ENCODE peak calls at places on chromosomes 2 and 18, in eight cellular contexts. O is GM23248; W is activated T-cell treated with anti-CD3 and anti-CD28 coated beads, Interleukin-2, amount 50 U/mL, for 1 hour; H is occipital lobe; M is B cell; G is foreskin fibroblast; P is M059J; L is activated T-helper 1 cell treated with anti-CD3 and anti-CD28 coated beads, Interleukin-2, amount 50 U/mL, for 16 hours. K is an unnamed sample.

GRCh38 chr2:190717764-190718651 is 69.1 kb downstream of the NAB1 start:
- DNase-seq in O (no peak), W (no peak), H (no peak), M (no peak), G (no peak), P (peak), L (no peak), K (no peak)

GRCh38 chr18:48136051-48136543 is 205.6 kb upstream of the SMAD2 start:
- DNase-seq in O (no peak), W (no peak), H (no peak), M (no peak), G (peak), P (no peak), L (no peak), K (no peak)

GRCh38 chr2:51335072-51336058 is 303.4 kb upstream of the NRXN1 start:
- DNase-seq in O (no peak), W (no peak), H (no peak), M (no peak), G (no peak), P (no peak), L (no peak), K (no peak)

GRCh38 chr18:13222371-13223281 is 4.1 kb downstream of the LDLRAD4 start:
- DNase-seq in O (peak), W (no peak), H (peak), M (no peak), G (peak), P (peak), L (no peak), K (no peak)

GRCh38 chr2:163943403-163944356 is 207.9 kb upstream of the FIGN start:
- DNase-seq in O (no peak), W (no peak), H (no peak), M (no peak), G (no peak), P (no peak), L (no peak), K (no peak)

GRCh38 chr2:163348843-163349395 is 386.9 kb downstream of the FIGN start:
- DNase-seq in O (peak), W (no peak), H (no peak), M (no peak), G (peak), P (peak), L (no peak), K (peak)

GRCh38 chr18:74976331-74976909 is 232.5 kb downstream of the PTGR3 start:
- DNase-seq in O (no peak), W (no peak), H (no peak), M (no peak), G (no peak), P (no peak), L (no peak), K (no peak)

GRCh38 chr2:178066890-178067669 is 5.5 kb downstream of the PDE11A start:
- DNase-seq in O (no peak), W (no peak), H (no peak), M (no peak), G (no peak), P (peak), L (no peak), K (peak)

GRCh38 chr2:164840930-164841718 is 499 bp downstream of the COBLL1 start:
- DNase-seq in O (peak), W (peak), H (peak), M (peak), G (peak), P (peak), L (no peak), K (peak)

GRCh38 chr2:166373105-166373504 is 2.6 kb downstream of the SCN9A start:
- DNase-seq in O (no peak), W (no peak), H (no peak), M (no peak), G (no peak), P (no peak), L (no peak), K (no peak)

GRCh38 chr2:152432206-152432653 is 97.3 kb downstream of the FMNL2 start:
- DNase-seq in O (peak), W (no peak), H (no peak), M (no peak), G (peak), P (peak), L (no peak), K (peak)

GRCh38 chr18:64720781-64721464 is 572.0 kb upstream of the LINC00305 start:
- DNase-seq in O (no peak), W (no peak), H (no peak), M (no peak), G (no peak), P (no peak), L (no peak), K (no peak)

GRCh38 chr2:112646791-112647720 is 1.3 kb downstream of the SLC20A1 start:
- DNase-seq in O (peak), W (no peak), H (no peak), M (no peak), G (no peak), P (no peak), L (no peak), K (peak)

GRCh38 chr2:239182981-239183791 is 217.6 kb downstream of the HDAC4 start:
- DNase-seq in O (no peak), W (no peak), H (no peak), M (no peak), G (no peak), P (no peak), L (no peak), K (no peak)

GRCh38 chr2:67065046-67065445 is 332.1 kb upstream of the ETAA1 start:
- DNase-seq in O (peak), W (no peak), H (no peak), M (no peak), G (peak), P (no peak), L (no peak), K (no peak)

GRCh38 chr2:96147593-96148201 is 2.5 kb upstream of the DUSP2 start:
- DNase-seq in O (no peak), W (peak), H (no peak), M (peak), G (no peak), P (peak), L (no peak), K (no peak)

GRCh38 chr2:46977266-46977665 is 61.7 kb upstream of the MCFD2 start:
- DNase-seq in O (no peak), W (no peak), H (no peak), M (no peak), G (no peak), P (no peak), L (no peak), K (no peak)

GRCh38 chr2:216497808-216498366 is 757 bp upstream of the RPL37A start:
- DNase-seq in O (peak), W (no peak), H (no peak), M (no peak), G (peak), P (no peak), L (no peak), K (peak)

GRCh38 chr2:71190959-71191943 is 35.7 kb downstream of the PAIP2B start:
- DNase-seq in O (peak), W (no peak), H (no peak), M (no peak), G (peak), P (peak), L (no peak), K (peak)

GRCh38 chr2:121260370-121261154 is 24.4 kb downstream of the TFCP2L1 start:
- DNase-seq in O (no peak), W (no peak), H (no peak), M (no peak), G (no peak), P (no peak), L (no peak), K (no peak)

GRCh38 chr2:201129044-201129505 is 13.1 kb downstream of the CFLAR start:
- DNase-seq in O (peak), W (peak), H (no peak), M (no peak), G (peak), P (peak), L (no peak), K (peak)

GRCh38 chr2:168687314-168687713 is 115.1 kb upstream of the NOSTRIN start:
- DNase-seq in O (peak), W (no peak), H (no peak), M (peak), G (peak), P (peak), L (no peak), K (no peak)

GRCh38 chr18:44781890-44782289 is 101.2 kb downstream of the SETBP1 start:
- DNase-seq in O (peak), W (no peak), H (no peak), M (no peak), G (peak), P (peak), L (no peak), K (peak)

GRCh38 chr2:55875434-55876135 is 48.0 kb downstream of the EFEMP1 start:
- DNase-seq in O (peak), W (no peak), H (no peak), M (no peak), G (peak), P (peak), L (no peak), K (peak)

GRCh38 chr2:235864746-235865535 is 303.2 kb downstream of the GBX2 start:
- DNase-seq in O (peak), W (no peak), H (no peak), M (no peak), G (peak), P (no peak), L (no peak), K (no peak)

GRCh38 chr2:160372585-160372984 is 121.0 kb downstream of the RBMS1 start:
- DNase-seq in O (peak), W (no peak), H (no peak), M (no peak), G (peak), P (peak), L (no peak), K (peak)

GRCh38 chr2:26246818-26247217 is 2.1 kb downstream of the HADHB start:
- DNase-seq in O (peak), W (no peak), H (no peak), M (no peak), G (peak), P (no peak), L (no peak), K (peak)

GRCh38 chr2:205903549-205904129 is 182.3 kb downstream of the INO80D start:
- DNase-seq in O (peak), W (no peak), H (no peak), M (no peak), G (no peak), P (peak), L (no peak), K (peak)

GRCh38 chr2:157747695-157748370 is 119.2 kb upstream of the ACVR1C start:
- DNase-seq in O (peak), W (no peak), H (no peak), M (no peak), G (peak), P (peak), L (no peak), K (no peak)

GRCh38 chr2:68396093-68396492 is 31.0 kb downstream of the PLEK start:
- DNase-seq in O (no peak), W (no peak), H (no peak), M (no peak), G (no peak), P (no peak), L (no peak), K (no peak)

GRCh38 chr2:142777742-142778141 is 99.7 kb upstream of the KYNU start:
- DNase-seq in O (no peak), W (no peak), H (no peak), M (no peak), G (no peak), P (no peak), L (no peak), K (no peak)

GRCh38 chr2:231714639-231715498 is 6.5 kb downstream of the PTMA start:
- DNase-seq in O (peak), W (peak), H (no peak), M (peak), G (peak), P (peak), L (peak), K (peak)

GRCh38 chr2:53905396-53905795 is 45.6 kb upstream of the GPR75 start:
- DNase-seq in O (no peak), W (no peak), H (no peak), M (no peak), G (no peak), P (no peak), L (no peak), K (no peak)

K was measured in HT1080.